ENCODE peak calls at places on chromosomes 2 and 18, in six cellular contexts. One of them, this sample, is unnamed.
A peak's percentile ranks its signal among the peaks of the same experiment; 100 is the strongest.

GRCh38 chr2:196239622-196240587 is 68.5 kb upstream of the STK17B start:
- DNase-seq in body of pancreas: no peak
- DNase-seq in SJSA1: peak; percentile 66
- DNase-seq in cardiac muscle cell: no peak
- DNase-seq in pancreas: peak; percentile 55
- DNase-seq in heart right ventricle: peak; percentile 41
- DNase-seq in this sample: peak; percentile 49

GRCh38 chr2:220191737-220192136 is 564.3 kb downstream of the SLC4A3 start:
- DNase-seq in SJSA1: no peak
- DNase-seq in body of pancreas: no peak
- DNase-seq in cardiac muscle cell: no peak
- DNase-seq in pancreas: no peak
- DNase-seq in heart right ventricle: no peak
- DNase-seq in this sample: no peak

GRCh38 chr2:171404258-171404657 is 29.5 kb downstream of the METTL8 start:
- DNase-seq in cardiac muscle cell: no peak
- DNase-seq in SJSA1: peak; percentile 51
- DNase-seq in body of pancreas: no peak
- DNase-seq in heart right ventricle: no peak
- DNase-seq in pancreas: no peak
- DNase-seq in this sample: no peak

GRCh38 chr2:189379287-189379630 is 62.0 kb upstream of the WDR75 start:
- DNase-seq in heart right ventricle: no peak
- DNase-seq in body of pancreas: no peak
- DNase-seq in SJSA1: no peak
- DNase-seq in pancreas: no peak
- DNase-seq in cardiac muscle cell: no peak
- DNase-seq in this sample: peak; percentile 34

GRCh38 chr2:38601061-38601460 is 1.7 kb downstream of the HNRNPLL start:
- DNase-seq in heart right ventricle: no peak
- DNase-seq in SJSA1: no peak
- DNase-seq in pancreas: no peak
- DNase-seq in body of pancreas: no peak
- DNase-seq in cardiac muscle cell: no peak
- DNase-seq in this sample: peak; percentile 24

GRCh38 chr18:57624988-57625387 is 3.4 kb upstream of the NARS1 start:
- DNase-seq in heart right ventricle: no peak
- DNase-seq in SJSA1: no peak
- DNase-seq in pancreas: no peak
- DNase-seq in cardiac muscle cell: no peak
- DNase-seq in body of pancreas: no peak
- DNase-seq in this sample: no peak

GRCh38 chr2:24972315-24972958 is 682 bp upstream of the DNAJC27 start:
- DNase-seq in cardiac muscle cell: peak; percentile 49
- DNase-seq in body of pancreas: peak; percentile 56
- DNase-seq in SJSA1: no peak
- DNase-seq in heart right ventricle: no peak
- DNase-seq in pancreas: peak; percentile 54
- DNase-seq in this sample: peak; percentile 65

GRCh38 chr2:3959372-3959771 is 256.0 kb downstream of the DCDC2C start:
- DNase-seq in heart right ventricle: no peak
- DNase-seq in cardiac muscle cell: peak; percentile 46
- DNase-seq in pancreas: no peak
- DNase-seq in SJSA1: no peak
- DNase-seq in body of pancreas: no peak
- DNase-seq in this sample: peak; percentile 63

GRCh38 chr2:215367647-215368492 is 56.0 kb downstream of the ATIC start:
- DNase-seq in cardiac muscle cell: no peak
- DNase-seq in pancreas: no peak
- DNase-seq in SJSA1: no peak
- DNase-seq in heart right ventricle: no peak
- DNase-seq in body of pancreas: no peak
- DNase-seq in this sample: no peak

GRCh38 chr2:230770804-230771203 is 58.2 kb downstream of the CAB39 start:
- DNase-seq in SJSA1: no peak
- DNase-seq in pancreas: no peak
- DNase-seq in cardiac muscle cell: no peak
- DNase-seq in heart right ventricle: no peak
- DNase-seq in body of pancreas: no peak
- DNase-seq in this sample: no peak

GRCh38 chr2:155010925-155011324 is 312.4 kb downstream of the KCNJ3 start:
- DNase-seq in pancreas: no peak
- DNase-seq in body of pancreas: no peak
- DNase-seq in cardiac muscle cell: no peak
- DNase-seq in SJSA1: no peak
- DNase-seq in heart right ventricle: no peak
- DNase-seq in this sample: no peak

GRCh38 chr2:148602918-148603561 is 41.5 kb upstream of the EPC2 start:
- DNase-seq in SJSA1: no peak
- DNase-seq in body of pancreas: no peak
- DNase-seq in heart right ventricle: no peak
- DNase-seq in cardiac muscle cell: no peak
- DNase-seq in pancreas: no peak
- DNase-seq in this sample: no peak

GRCh38 chr2:85797959-85798358 is 44.2 kb downstream of the ATOH8 start:
- DNase-seq in cardiac muscle cell: peak; percentile 59
- DNase-seq in heart right ventricle: no peak
- DNase-seq in pancreas: no peak
- DNase-seq in SJSA1: no peak
- DNase-seq in body of pancreas: peak; percentile 11
- DNase-seq in this sample: peak; percentile 65

GRCh38 chr2:173590278-173590811 is 235.7 kb downstream of the CDCA7 start:
- DNase-seq in body of pancreas: peak; percentile 39
- DNase-seq in cardiac muscle cell: no peak
- DNase-seq in heart right ventricle: peak; percentile 45
- DNase-seq in SJSA1: peak; percentile 94
- DNase-seq in pancreas: peak; percentile 27
- DNase-seq in this sample: peak; percentile 98

GRCh38 chr2:7825591-7826312 is 856.1 kb upstream of the ID2 start:
- DNase-seq in SJSA1: peak; percentile 79
- DNase-seq in cardiac muscle cell: no peak
- DNase-seq in heart right ventricle: no peak
- DNase-seq in pancreas: no peak
- DNase-seq in body of pancreas: peak; percentile 34
- DNase-seq in this sample: no peak

GRCh38 chr2:98333922-98334321 is 12.3 kb upstream of the CNGA3 start:
- DNase-seq in cardiac muscle cell: no peak
- DNase-seq in heart right ventricle: no peak
- DNase-seq in SJSA1: no peak
- DNase-seq in body of pancreas: no peak
- DNase-seq in pancreas: no peak
- DNase-seq in this sample: no peak

GRCh38 chr18:58176915-58177717 is 133.1 kb downstream of the NEDD4L start:
- DNase-seq in SJSA1: peak; percentile 73
- DNase-seq in pancreas: no peak
- DNase-seq in cardiac muscle cell: no peak
- DNase-seq in body of pancreas: no peak
- DNase-seq in heart right ventricle: no peak
- DNase-seq in this sample: no peak

GRCh38 chr2:70979626-70980025 is 1.2 kb downstream of the ANKRD53 start:
- DNase-seq in cardiac muscle cell: no peak
- DNase-seq in heart right ventricle: no peak
- DNase-seq in pancreas: no peak
- DNase-seq in body of pancreas: no peak
- DNase-seq in SJSA1: no peak
- DNase-seq in this sample: no peak

GRCh38 chr2:70977605-70978205 is 725 bp upstream of the ANKRD53 start:
- DNase-seq in cardiac muscle cell: no peak
- DNase-seq in pancreas: no peak
- DNase-seq in heart right ventricle: no peak
- DNase-seq in SJSA1: no peak
- DNase-seq in body of pancreas: no peak
- DNase-seq in this sample: no peak

GRCh38 chr2:70978388-70979357 is at the start of gene ANKRD53:
- DNase-seq in cardiac muscle cell: peak; percentile 61
- DNase-seq in SJSA1: no peak
- DNase-seq in heart right ventricle: peak; percentile 53
- DNase-seq in body of pancreas: peak; percentile 71
- DNase-seq in pancreas: peak; percentile 71
- DNase-seq in this sample: no peak

GRCh38 chr2:70975237-70975636 is 3.2 kb upstream of the ANKRD53 start:
- DNase-seq in body of pancreas: no peak
- DNase-seq in cardiac muscle cell: no peak
- DNase-seq in pancreas: no peak
- DNase-seq in heart right ventricle: no peak
- DNase-seq in SJSA1: no peak
- DNase-seq in this sample: no peak

GRCh38 chr2:70974592-70974991 is 3.8 kb upstream of the ANKRD53 start:
- DNase-seq in SJSA1: no peak
- DNase-seq in pancreas: no peak
- DNase-seq in cardiac muscle cell: no peak
- DNase-seq in body of pancreas: no peak
- DNase-seq in heart right ventricle: no peak
- DNase-seq in this sample: no peak
- H3K27me3 ChIP-seq in SJSA1: no peaks in the 10 kb centered on the region
- H3K27me3 ChIP-seq in pancreas: no peaks in the 10 kb centered on the region
- H3K27me3 ChIP-seq in cardiac muscle cell: peaks cover 37% of the 10 kb centered on the region
- H3K27me3 ChIP-seq in body of pancreas: no peaks in the 10 kb centered on the region
- H3K27me3 ChIP-seq in heart right ventricle: no peaks in the 10 kb centered on the region
- H3K27me3 ChIP-seq in this sample: no peaks in the 10 kb centered on the region

GRCh38 chr18:55247032-55247431 is 287.8 kb upstream of the CCDC68 start:
- DNase-seq in SJSA1: no peak
- DNase-seq in heart right ventricle: no peak
- DNase-seq in pancreas: no peak
- DNase-seq in body of pancreas: no peak
- DNase-seq in cardiac muscle cell: no peak
- DNase-seq in this sample: no peak

GRCh38 chr18:55250729-55251128 is 291.5 kb upstream of the CCDC68 start:
- DNase-seq in cardiac muscle cell: no peak
- DNase-seq in heart right ventricle: no peak
- DNase-seq in SJSA1: no peak
- DNase-seq in pancreas: no peak
- DNase-seq in body of pancreas: no peak
- DNase-seq in this sample: no peak

GRCh38 chr18:55251186-55251995 is 292.1 kb upstream of the CCDC68 start:
- DNase-seq in pancreas: no peak
- DNase-seq in cardiac muscle cell: peak; percentile 15
- DNase-seq in body of pancreas: no peak
- DNase-seq in heart right ventricle: no peak
- DNase-seq in SJSA1: no peak
- DNase-seq in this sample: no peak

GRCh38 chr18:55248497-55248896 is 289.2 kb upstream of the CCDC68 start:
- DNase-seq in heart right ventricle: no peak
- DNase-seq in pancreas: no peak
- DNase-seq in SJSA1: no peak
- DNase-seq in cardiac muscle cell: no peak
- DNase-seq in body of pancreas: no peak
- DNase-seq in this sample: no peak

DNA sequence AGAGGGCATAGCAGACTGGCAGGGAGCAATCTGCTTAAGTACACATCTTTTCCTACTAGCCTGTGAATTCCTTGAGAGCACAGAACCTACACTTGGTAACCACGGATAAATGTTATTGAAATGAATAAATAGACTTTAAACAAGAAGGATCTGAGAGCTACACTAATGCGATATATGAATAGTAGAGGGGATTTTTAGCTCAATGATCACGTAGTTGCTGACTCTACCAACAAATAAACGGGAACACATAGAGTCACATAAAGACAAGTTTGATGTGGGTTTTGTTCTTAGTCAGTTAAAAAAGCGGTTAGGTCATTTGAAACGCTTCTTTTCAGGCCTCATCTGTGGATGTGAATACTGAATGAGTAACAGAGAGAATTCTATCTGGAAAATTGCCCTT is 290.3 kb upstream of the CCDC68 start:
- DNase-seq in body of pancreas: no peak
- DNase-seq in SJSA1: no peak
- DNase-seq in heart right ventricle: no peak
- DNase-seq in pancreas: no peak
- DNase-seq in cardiac muscle cell: no peak
- DNase-seq in this sample: no peak
- H3K27me3 ChIP-seq in body of pancreas: no peaks in the 10 kb centered on the region
- H3K27me3 ChIP-seq in SJSA1: no peaks in the 10 kb centered on the region
- H3K27me3 ChIP-seq in heart right ventricle: no peaks in the 10 kb centered on the region
- H3K27me3 ChIP-seq in pancreas: no peaks in the 10 kb centered on the region
- H3K27me3 ChIP-seq in cardiac muscle cell: no peaks in the 10 kb centered on the region
- H3K27me3 ChIP-seq in this sample: no peaks in the 10 kb centered on the region

GRCh38 chr2:23475036-23475435 is 90.1 kb downstream of the KLHL29 start:
- DNase-seq in heart right ventricle: no peak
- DNase-seq in cardiac muscle cell: no peak
- DNase-seq in body of pancreas: no peak
- DNase-seq in SJSA1: no peak
- DNase-seq in pancreas: no peak
- DNase-seq in this sample: no peak

GRCh38 chr2:23476786-23477185 is 91.8 kb downstream of the KLHL29 start:
- DNase-seq in body of pancreas: no peak
- DNase-seq in heart right ventricle: no peak
- DNase-seq in SJSA1: no peak
- DNase-seq in pancreas: no peak
- DNase-seq in cardiac muscle cell: no peak
- DNase-seq in this sample: no peak

GRCh38 chr2:23477392-23477791 is 92.4 kb downstream of the KLHL29 start:
- DNase-seq in body of pancreas: no peak
- DNase-seq in cardiac muscle cell: no peak
- DNase-seq in SJSA1: no peak
- DNase-seq in pancreas: no peak
- DNase-seq in heart right ventricle: no peak
- DNase-seq in this sample: no peak

GRCh38 chr2:23478087-23478932 is 93.3 kb downstream of the KLHL29 start:
- DNase-seq in SJSA1: no peak
- DNase-seq in cardiac muscle cell: no peak
- DNase-seq in pancreas: no peak
- DNase-seq in heart right ventricle: no peak
- DNase-seq in body of pancreas: no peak
- DNase-seq in this sample: no peak

GRCh38 chr2:23475473-23475872 is 90.5 kb downstream of the KLHL29 start:
- DNase-seq in pancreas: no peak
- DNase-seq in SJSA1: no peak
- DNase-seq in heart right ventricle: no peak
- DNase-seq in cardiac muscle cell: no peak
- DNase-seq in body of pancreas: no peak
- DNase-seq in this sample: no peak
- H3K27me3 ChIP-seq in pancreas: no peaks in the 10 kb centered on the region
- H3K27me3 ChIP-seq in SJSA1: no peaks in the 10 kb centered on the region
- H3K27me3 ChIP-seq in heart right ventricle: no peaks in the 10 kb centered on the region
- H3K27me3 ChIP-seq in cardiac muscle cell: no peaks in the 10 kb centered on the region
- H3K27me3 ChIP-seq in body of pancreas: no peaks in the 10 kb centered on the region
- H3K27me3 ChIP-seq in this sample: no peaks in the 10 kb centered on the region

GRCh38 chr2:27261926-27262298 is 935 bp downstream of the SLC30A3 start:
- DNase-seq in heart right ventricle: no peak
- DNase-seq in body of pancreas: no peak
- DNase-seq in cardiac muscle cell: no peak
- DNase-seq in pancreas: no peak
- DNase-seq in SJSA1: no peak
- DNase-seq in this sample: no peak
- H3K27me3 ChIP-seq in heart right ventricle: peaks cover 91% of the 10 kb centered on the region
- H3K27me3 ChIP-seq in body of pancreas: no peaks in the 10 kb centered on the region
- H3K27me3 ChIP-seq in cardiac muscle cell: peaks cover 4% of the 10 kb centered on the region
- H3K27me3 ChIP-seq in pancreas: no peaks in the 10 kb centered on the region
- H3K27me3 ChIP-seq in SJSA1: peaks cover 72% of the 10 kb centered on the region
- H3K27me3 ChIP-seq in this sample: peaks cover 35% of the 10 kb centered on the region